ENCODE peak calls at places on chromosomes 1 and 21, in six cellular contexts. One of them, this sample, is unnamed.

GRCh38 chr1:179969962-179970361 is 15.4 kb downstream of the CEP350 start:
- DNase-seq in cardiac muscle cell: peak
- DNase-seq in retina: no peak
- DNase-seq in type B pancreatic cell: no peak
- DNase-seq in stimulated activated CD4-positive, alpha-beta T cell treated with anti-CD3 and anti-CD28 coated beads, Interleukin-1b, Interleukin-23, amount 100 ng/mL, for 24 hours: no peak
- DNase-seq in Caki2: no peak
- DNase-seq in this sample: no peak

GRCh38 chr1:231315887-231316286 is 21.8 kb downstream of the EXOC8 start:
- DNase-seq in cardiac muscle cell: peak
- DNase-seq in retina: peak
- DNase-seq in type B pancreatic cell: peak
- DNase-seq in stimulated activated CD4-positive, alpha-beta T cell treated with anti-CD3 and anti-CD28 coated beads, Interleukin-1b, Interleukin-23, amount 100 ng/mL, for 24 hours: peak
- DNase-seq in Caki2: peak
- DNase-seq in this sample: peak

GRCh38 chr21:27060190-27060589 is 93.3 kb upstream of the ADAMTS5 start:
- DNase-seq in cardiac muscle cell: peak
- DNase-seq in retina: no peak
- DNase-seq in type B pancreatic cell: no peak
- DNase-seq in stimulated activated CD4-positive, alpha-beta T cell treated with anti-CD3 and anti-CD28 coated beads, Interleukin-1b, Interleukin-23, amount 100 ng/mL, for 24 hours: no peak
- DNase-seq in Caki2: no peak
- DNase-seq in this sample: no peak

GRCh38 chr21:46004168-46004861 is 22.7 kb downstream of the COL6A1 start:
- DNase-seq in cardiac muscle cell: no peak
- DNase-seq in retina: no peak
- DNase-seq in type B pancreatic cell: no peak
- DNase-seq in stimulated activated CD4-positive, alpha-beta T cell treated with anti-CD3 and anti-CD28 coated beads, Interleukin-1b, Interleukin-23, amount 100 ng/mL, for 24 hours: no peak
- DNase-seq in Caki2: no peak
- DNase-seq in this sample: no peak

GRCh38 chr1:248918126-248918525 is 12.1 kb downstream of the PGBD2 start:
- DNase-seq in cardiac muscle cell: no peak
- DNase-seq in retina: no peak
- DNase-seq in type B pancreatic cell: no peak
- DNase-seq in stimulated activated CD4-positive, alpha-beta T cell treated with anti-CD3 and anti-CD28 coated beads, Interleukin-1b, Interleukin-23, amount 100 ng/mL, for 24 hours: no peak
- DNase-seq in Caki2: no peak
- DNase-seq in this sample: no peak

GRCh38 chr1:213772711-213773110 is 215.1 kb upstream of the PROX1 start:
- DNase-seq in cardiac muscle cell: no peak
- DNase-seq in retina: peak
- DNase-seq in type B pancreatic cell: no peak
- DNase-seq in stimulated activated CD4-positive, alpha-beta T cell treated with anti-CD3 and anti-CD28 coated beads, Interleukin-1b, Interleukin-23, amount 100 ng/mL, for 24 hours: no peak
- DNase-seq in Caki2: no peak
- DNase-seq in this sample: no peak

GRCh38 chr1:28482138-28482537 is 23.7 kb upstream of the RCC1 start:
- DNase-seq in cardiac muscle cell: no peak
- DNase-seq in retina: no peak
- DNase-seq in type B pancreatic cell: no peak
- DNase-seq in stimulated activated CD4-positive, alpha-beta T cell treated with anti-CD3 and anti-CD28 coated beads, Interleukin-1b, Interleukin-23, amount 100 ng/mL, for 24 hours: no peak
- DNase-seq in Caki2: no peak
- DNase-seq in this sample: no peak

GRCh38 chr1:111436726-111437125 is 9.2 kb upstream of the OVGP1 start:
- DNase-seq in cardiac muscle cell: no peak
- DNase-seq in retina: no peak
- DNase-seq in type B pancreatic cell: no peak
- DNase-seq in stimulated activated CD4-positive, alpha-beta T cell treated with anti-CD3 and anti-CD28 coated beads, Interleukin-1b, Interleukin-23, amount 100 ng/mL, for 24 hours: no peak
- DNase-seq in Caki2: no peak
- DNase-seq in this sample: no peak

GRCh38 chr1:180415985-180416633 is 86.3 kb downstream of the ACBD6 start:
- DNase-seq in cardiac muscle cell: peak
- DNase-seq in retina: no peak
- DNase-seq in type B pancreatic cell: no peak
- DNase-seq in stimulated activated CD4-positive, alpha-beta T cell treated with anti-CD3 and anti-CD28 coated beads, Interleukin-1b, Interleukin-23, amount 100 ng/mL, for 24 hours: no peak
- DNase-seq in Caki2: peak
- DNase-seq in this sample: peak

GRCh38 chr1:66375125-66375524 is 158.8 kb upstream of the SGIP1 start:
- DNase-seq in cardiac muscle cell: peak
- DNase-seq in retina: no peak
- DNase-seq in type B pancreatic cell: no peak
- DNase-seq in stimulated activated CD4-positive, alpha-beta T cell treated with anti-CD3 and anti-CD28 coated beads, Interleukin-1b, Interleukin-23, amount 100 ng/mL, for 24 hours: no peak
- DNase-seq in Caki2: no peak
- DNase-seq in this sample: no peak

GRCh38 chr1:230922620-230923019 is 54.3 kb upstream of the C1orf198 start:
- DNase-seq in cardiac muscle cell: peak
- DNase-seq in retina: no peak
- DNase-seq in type B pancreatic cell: no peak
- DNase-seq in stimulated activated CD4-positive, alpha-beta T cell treated with anti-CD3 and anti-CD28 coated beads, Interleukin-1b, Interleukin-23, amount 100 ng/mL, for 24 hours: no peak
- DNase-seq in Caki2: no peak
- DNase-seq in this sample: no peak

GRCh38 chr21:34885125-34885524 is 164.0 kb downstream of the RUNX1 start:
- DNase-seq in cardiac muscle cell: no peak
- DNase-seq in retina: no peak
- DNase-seq in type B pancreatic cell: no peak
- DNase-seq in stimulated activated CD4-positive, alpha-beta T cell treated with anti-CD3 and anti-CD28 coated beads, Interleukin-1b, Interleukin-23, amount 100 ng/mL, for 24 hours: no peak
- DNase-seq in Caki2: peak
- DNase-seq in this sample: no peak

GRCh38 chr1:67555487-67556296 is 125.5 kb upstream of the SERBP1 start:
- DNase-seq in cardiac muscle cell: no peak
- DNase-seq in retina: no peak
- DNase-seq in type B pancreatic cell: no peak
- DNase-seq in stimulated activated CD4-positive, alpha-beta T cell treated with anti-CD3 and anti-CD28 coated beads, Interleukin-1b, Interleukin-23, amount 100 ng/mL, for 24 hours: no peak
- DNase-seq in Caki2: no peak
- DNase-seq in this sample: no peak

GRCh38 chr1:221829327-221830011 is 87.6 kb upstream of the DUSP10 start:
- DNase-seq in cardiac muscle cell: peak
- DNase-seq in retina: no peak
- DNase-seq in type B pancreatic cell: no peak
- DNase-seq in stimulated activated CD4-positive, alpha-beta T cell treated with anti-CD3 and anti-CD28 coated beads, Interleukin-1b, Interleukin-23, amount 100 ng/mL, for 24 hours: peak
- DNase-seq in Caki2: peak
- DNase-seq in this sample: no peak

GRCh38 chr1:207866471-207867135 is 44.3 kb downstream of the CD34 start:
- DNase-seq in cardiac muscle cell: peak
- DNase-seq in retina: no peak
- DNase-seq in type B pancreatic cell: no peak
- DNase-seq in stimulated activated CD4-positive, alpha-beta T cell treated with anti-CD3 and anti-CD28 coated beads, Interleukin-1b, Interleukin-23, amount 100 ng/mL, for 24 hours: no peak
- DNase-seq in Caki2: peak
- DNase-seq in this sample: peak

GRCh38 chr1:27418326-27418761 is 25.9 kb downstream of the GPR3 start:
- DNase-seq in cardiac muscle cell: peak
- DNase-seq in retina: no peak
- DNase-seq in type B pancreatic cell: no peak
- DNase-seq in stimulated activated CD4-positive, alpha-beta T cell treated with anti-CD3 and anti-CD28 coated beads, Interleukin-1b, Interleukin-23, amount 100 ng/mL, for 24 hours: peak
- DNase-seq in Caki2: peak
- DNase-seq in this sample: no peak

GRCh38 chr1:216705686-216706085 is 17.5 kb downstream of the ESRRG start:
- DNase-seq in cardiac muscle cell: no peak
- DNase-seq in retina: no peak
- DNase-seq in type B pancreatic cell: no peak
- DNase-seq in stimulated activated CD4-positive, alpha-beta T cell treated with anti-CD3 and anti-CD28 coated beads, Interleukin-1b, Interleukin-23, amount 100 ng/mL, for 24 hours: no peak
- DNase-seq in Caki2: no peak
- DNase-seq in this sample: no peak

This sample was measured in SK-N-DZ.